ENCODE peak calls at places on chromosomes 12 and 14, in four cellular contexts. V is stomach, T is suprapubic skin, D is endothelial cell of umbilical vein. K is an unnamed sample.
A peak's percentile ranks its signal among the peaks of the same experiment; 100 is the strongest.

GRCh38 chr14:45716506-45716905 is 463.5 kb upstream of the MIS18BP1 start:
- DNase-seq in V (no peak), T (no peak), D (no peak), K (no peak)

GRCh38 chr12:59980491-59980890 is 384.7 kb downstream of the SLC16A7 start:
- DNase-seq in V (no peak), T (no peak), D (no peak), K (no peak)

GRCh38 chr12:76549131-76549530 is 10.4 kb downstream of the OSBPL8 start:
- DNase-seq in V (no peak), T (no peak), D (peak; percentile 12), K (no peak)

GRCh38 chr12:41531147-41531829 is 343.2 kb downstream of the PDZRN4 start:
- DNase-seq in V (no peak), T (no peak), D (no peak), K (no peak)

GRCh38 chr12:45216297-45216982 is 545 bp downstream of the ANO6 start:
- DNase-seq in V (peak; percentile 42), T (peak; percentile 72), D (peak; percentile 67), K (no peak)

GRCh38 chr14:89280612-89281011 is 136.4 kb downstream of the FOXN3 start:
- DNase-seq in V (no peak), T (peak; percentile 15), D (no peak), K (no peak)

GRCh38 chr14:89339158-89339557 is 77.9 kb downstream of the FOXN3 start:
- DNase-seq in V (no peak), T (no peak), D (no peak), K (no peak)

GRCh38 chr14:34450542-34450915 is 11.5 kb downstream of the SPTSSA start:
- DNase-seq in V (no peak), T (no peak), D (peak; percentile 20), K (no peak)

GRCh38 chr14:31207746-31208545 is at the start of gene HECTD1:
- DNase-seq in V (peak; percentile 89), T (peak; percentile 92), D (peak; percentile 89), K (peak; percentile 90)

DNA sequence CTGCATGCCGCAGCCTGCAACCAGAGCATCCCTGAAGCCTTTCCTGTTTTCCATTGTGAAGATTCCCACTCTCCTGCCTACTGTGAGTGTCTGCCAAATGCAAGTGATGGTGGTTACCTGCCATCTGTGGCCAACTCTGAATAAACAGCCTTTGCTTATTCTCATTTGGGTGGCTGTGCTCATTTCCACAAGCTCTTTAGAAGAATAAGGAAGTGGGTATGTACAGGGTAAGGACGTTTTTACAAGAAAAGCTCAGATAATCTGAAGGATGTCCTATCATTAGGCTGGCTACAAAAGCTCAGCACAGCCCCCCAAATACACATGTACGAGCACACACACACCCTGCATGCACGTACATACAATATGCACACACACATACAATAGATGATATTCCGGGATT is 7.3 kb upstream of the RNASE1 start:
- DNase-seq in V (no peak), T (no peak), D (no peak), K (no peak)
- TF ChIP-seq POLR2AphosphoS5 in V (no peak), T (no peak), D (no peak), K (no peak)

GRCh38 chr12:104050436-104050835 is 449 bp upstream of the GLT8D2 start:
- DNase-seq in V (no peak), T (no peak), D (no peak), K (no peak)

GRCh38 chr12:104046306-104046705 is 3.7 kb downstream of the GLT8D2 start:
- DNase-seq in V (no peak), T (no peak), D (no peak), K (no peak)

GRCh38 chr12:104054681-104055346 is 4.8 kb upstream of the GLT8D2 start:
- DNase-seq in V (no peak), T (no peak), D (no peak), K (no peak)

GRCh38 chr12:104048162-104048561 is 1.8 kb downstream of the GLT8D2 start:
- DNase-seq in V (no peak), T (no peak), D (no peak), K (no peak)

DNA sequence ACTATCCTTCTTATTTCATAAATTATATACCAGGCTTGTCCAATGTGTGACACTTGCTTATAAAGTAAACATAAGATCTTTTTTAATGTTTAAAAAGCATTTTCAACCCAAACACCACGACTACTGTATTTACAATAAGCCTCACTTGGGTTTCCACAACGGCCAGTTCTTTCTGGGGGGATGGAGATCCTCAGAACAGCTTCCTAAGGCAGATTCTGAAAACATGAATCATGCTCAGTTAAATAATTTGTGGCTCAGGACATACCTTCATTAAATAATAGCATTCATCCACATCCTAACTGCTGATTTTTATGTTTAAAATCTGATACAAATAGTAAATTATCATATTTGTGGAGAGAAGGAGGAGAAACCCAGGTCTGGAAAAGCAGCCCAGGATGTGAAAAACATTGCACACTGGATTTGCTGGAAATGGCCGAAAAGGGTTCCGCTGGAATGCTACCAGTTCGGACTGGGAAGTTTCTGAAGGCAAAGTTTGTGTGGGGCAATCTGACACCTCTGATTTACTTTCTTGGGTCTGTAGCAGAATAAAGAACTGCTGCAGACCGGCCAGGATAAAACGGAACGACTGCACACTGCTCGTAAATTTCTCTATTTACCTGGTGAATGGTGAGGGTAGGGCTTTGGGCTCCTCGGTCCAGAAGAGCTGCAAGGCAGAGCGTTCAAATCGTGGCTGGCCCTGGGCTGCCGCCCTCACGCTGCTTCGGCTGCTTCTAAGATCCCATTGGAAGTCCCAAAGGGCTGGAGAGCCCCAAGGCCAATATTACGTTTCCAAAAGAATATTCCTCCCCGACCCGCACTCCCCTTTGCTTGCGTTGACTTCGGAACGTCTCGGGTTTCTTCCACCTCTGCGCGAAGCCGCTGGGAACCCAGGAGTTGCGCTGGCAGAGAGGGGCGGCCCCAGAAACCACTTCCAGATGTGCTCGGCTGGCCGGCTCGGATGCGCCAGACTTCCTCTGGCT is at the start of gene GLT8D2:
- DNase-seq in V (peak; percentile 40), T (peak; percentile 72), D (peak; percentile 43), K (no peak)
- TF ChIP-seq POLR2AphosphoS5 in V (no peak), T (no peak), D (no peak), K (peak; percentile 73)

GRCh38 chr12:10636124-10636523 is 22.7 kb upstream of the MAGOHB start:
- DNase-seq in V (peak; percentile 56), T (no peak), D (no peak), K (no peak)

GRCh38 chr12:10645910-10646309 is 27.9 kb downstream of the STYK1 start:
- DNase-seq in V (no peak), T (no peak), D (no peak), K (no peak)

GRCh38 chr12:10638728-10639127 is 25.3 kb upstream of the MAGOHB start:
- DNase-seq in V (no peak), T (no peak), D (no peak), K (no peak)

GRCh38 chr12:10636611-10637010 is 23.2 kb upstream of the MAGOHB start:
- DNase-seq in V (peak; percentile 44), T (no peak), D (no peak), K (no peak)

DNA sequence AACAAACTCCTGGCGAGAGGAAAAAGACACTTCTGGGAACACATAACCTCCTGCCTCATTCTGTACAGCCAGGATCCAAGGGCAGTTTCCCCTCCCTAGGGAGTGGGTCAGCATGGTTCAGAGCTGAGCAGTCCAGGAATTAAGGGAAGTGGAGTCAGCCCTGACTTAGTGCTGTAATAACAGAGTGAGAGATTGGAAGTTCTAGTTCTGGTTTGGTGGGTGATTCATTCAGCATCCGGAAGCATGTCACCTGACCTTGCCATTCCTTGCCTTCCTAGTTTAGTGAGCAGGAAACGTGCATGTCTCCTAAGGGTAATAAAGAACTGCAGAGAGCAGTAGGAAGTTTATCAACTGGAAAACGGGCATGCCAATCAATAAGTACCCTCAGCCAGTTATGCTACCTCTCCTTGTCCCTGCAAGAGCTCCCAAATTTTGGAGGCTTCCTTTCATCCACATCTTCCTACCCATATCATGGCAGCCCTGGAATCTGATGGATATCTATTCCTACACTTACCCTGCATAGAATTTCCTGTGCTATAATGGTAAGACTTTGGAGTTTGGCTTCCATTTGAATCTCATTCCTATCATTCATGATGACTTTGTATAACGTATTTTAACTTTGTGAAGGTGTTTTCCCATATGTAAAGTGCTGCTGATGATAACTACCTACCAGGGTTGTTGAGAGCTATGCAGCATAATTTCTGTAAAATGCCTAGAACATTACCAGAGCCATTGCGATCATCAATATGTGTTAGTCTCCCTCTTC is 28.5 kb upstream of the MAGOHB start:
- DNase-seq in V (no peak), T (no peak), D (peak; percentile 99), K (no peak)
- TF ChIP-seq POLR2AphosphoS5 in V (no peak), T (no peak), D (peak; percentile 99), K (no peak)

GRCh38 chr14:22871200-22871961 is at the start of gene LRP10:
- DNase-seq in V (peak; percentile 96), T (peak; percentile 96), D (peak; percentile 90), K (peak; percentile 98)

GRCh38 chr14:22875003-22875747 is 3.6 kb downstream of the LRP10 start:
- DNase-seq in V (no peak), T (no peak), D (no peak), K (no peak)

GRCh38 chr14:22870811-22871199 is 735 bp upstream of the LRP10 start:
- DNase-seq in V (no peak), T (no peak), D (no peak), K (no peak)

GRCh38 chr14:22872833-22873520 is 1.4 kb downstream of the LRP10 start:
- DNase-seq in V (no peak), T (no peak), D (no peak), K (no peak)

GRCh38 chr14:22871962-22872832 is 657 bp downstream of the LRP10 start:
- DNase-seq in V (peak; percentile 90), T (peak; percentile 91), D (peak; percentile 87), K (no peak)
- TF ChIP-seq POLR2AphosphoS5 in V (no peak), T (no peak), D (no peak), K (peak; percentile 73)

GRCh38 chr12:94563261-94563660 is 87.1 kb downstream of the TMCC3 start:
- DNase-seq in V (no peak), T (no peak), D (no peak), K (no peak)

GRCh38 chr12:94565683-94566082 is 84.7 kb downstream of the TMCC3 start:
- DNase-seq in V (no peak), T (no peak), D (no peak), K (no peak)

GRCh38 chr12:94560416-94561221 is 89.7 kb downstream of the TMCC3 start:
- DNase-seq in V (no peak), T (no peak), D (peak; percentile 44), K (no peak)

GRCh38 chr12:94558612-94559011 is 91.7 kb downstream of the TMCC3 start:
- DNase-seq in V (no peak), T (no peak), D (no peak), K (no peak)

GRCh38 chr12:94561943-94562411 is 88.4 kb downstream of the TMCC3 start:
- DNase-seq in V (peak; percentile 79), T (no peak), D (no peak), K (no peak)
- TF ChIP-seq POLR2AphosphoS5 in V (no peak), T (no peak), D (no peak), K (peak; percentile 12)

GRCh38 chr14:95340201-95340697 is 20.5 kb upstream of the CLMN start:
- DNase-seq in V (peak; percentile 93), T (no peak), D (no peak), K (no peak)
- TF ChIP-seq POLR2AphosphoS5 in V (peak; percentile 73), T (no peak), D (no peak), K (no peak)

DNA sequence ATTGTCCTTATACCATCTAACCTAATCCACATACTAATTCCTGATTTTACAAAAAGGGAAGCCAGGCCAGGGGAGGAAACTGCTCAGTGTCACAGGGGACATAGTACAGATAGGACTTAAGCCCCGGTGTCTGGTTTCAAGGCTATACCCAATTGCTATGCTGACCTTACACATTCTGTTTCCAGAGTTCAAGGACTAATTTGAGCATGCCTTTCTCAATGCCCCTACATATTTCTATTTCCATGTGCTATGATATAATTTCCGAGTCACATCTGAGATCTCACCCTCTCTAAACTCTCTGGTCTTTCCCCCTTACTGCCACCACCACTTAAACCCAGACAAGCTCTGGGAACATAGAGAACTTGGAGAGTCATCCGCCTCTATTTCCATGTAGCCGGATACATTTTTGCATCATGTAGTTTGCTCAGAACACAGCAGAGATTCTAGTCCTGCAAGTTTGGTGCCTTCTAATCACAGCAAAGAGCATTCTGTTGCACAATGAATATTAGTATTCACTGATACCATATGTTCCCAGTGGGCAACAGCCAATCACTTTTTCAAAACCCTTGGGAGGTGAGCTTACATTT is 34.2 kb downstream of the PPM1H start:
- DNase-seq in V (no peak), T (no peak), D (no peak), K (no peak)
- TF ChIP-seq POLR2AphosphoS5 in V (no peak), T (no peak), D (no peak), K (no peak)